ENCODE peak calls at places on chromosomes 13 and 19, in ten cellular contexts. Y, S, F, B, A, E, P, K, Q and M are unnamed samples.

GRCh38 chr13:63288576-63288975 is 1872.9 kb upstream of the PCDH20 start:
- DNase-seq in E (no peak), Y (no peak), A (no peak), Q (peak), S (no peak), K (no peak), P (peak), B (no peak), F (no peak), M (no peak)

GRCh38 chr13:113668491-113668971 is 1.5 kb downstream of the GRK1 start:
- DNase-seq in Q (no peak), S (no peak), E (no peak), P (no peak), Y (no peak), A (no peak), F (no peak), K (no peak), B (peak), M (no peak)

GRCh38 chr19:28424041-28424440 is 788.9 kb downstream of the UQCRFS1 start:
- DNase-seq in K (no peak), B (no peak), Y (no peak), E (no peak), Q (no peak), A (no peak), F (no peak), S (no peak), P (peak), M (no peak)

GRCh38 chr13:45527699-45528462 is 63.1 kb downstream of the COG3 start:
- DNase-seq in B (no peak), Y (no peak), E (no peak), A (no peak), F (no peak), P (no peak), Q (peak), K (no peak), S (no peak), M (no peak)

GRCh38 chr13:113638173-113638746 is 19.7 kb downstream of the ATP4B start:
- DNase-seq in S (no peak), Y (no peak), K (no peak), Q (no peak), B (peak), E (no peak), F (no peak), A (no peak), P (no peak), M (no peak)

GRCh38 chr19:4369109-4369887 is 25.9 kb downstream of the MPND start:
- DNase-seq in P (peak), E (no peak), Y (no peak), F (peak), B (peak), S (peak), Q (peak), A (peak), K (no peak), M (no peak)

GRCh38 chr19:48668761-48669160 is 4.1 kb downstream of the NTN5 start:
- DNase-seq in F (no peak), B (no peak), Q (no peak), P (no peak), E (no peak), K (no peak), Y (no peak), S (no peak), A (no peak), M (no peak)

GRCh38 chr13:83906240-83906820 is 24.1 kb upstream of the SLITRK1 start:
- DNase-seq in A (no peak), Q (no peak), Y (no peak), E (no peak), S (no peak), B (no peak), F (no peak), K (no peak), P (no peak), M (no peak)

GRCh38 chr13:99176309-99177276 is 24.1 kb upstream of the UBAC2 start:
- DNase-seq in S (peak), K (peak), Y (peak), A (peak), E (peak), F (peak), Q (peak), B (peak), P (peak), M (peak)

GRCh38 chr19:42111811-42112210 is 20.4 kb downstream of the POU2F2 start:
- DNase-seq in F (no peak), P (peak), Y (no peak), K (no peak), E (no peak), Q (no peak), B (no peak), S (no peak), A (no peak), M (no peak)

GRCh38 chr19:53007200-53008054 is 6.3 kb upstream of the ERVV-1 start:
- DNase-seq in E (no peak), S (no peak), Q (no peak), K (no peak), Y (no peak), B (no peak), F (no peak), P (no peak), A (no peak), M (no peak)

GRCh38 chr19:49741210-49741844 is 21.8 kb downstream of the TSKS start:
- DNase-seq in E (no peak), Q (peak), B (no peak), F (no peak), P (no peak), S (no peak), Y (no peak), A (no peak), K (no peak), M (no peak)

GRCh38 chr13:24357756-24358155 is 48.4 kb downstream of the C1QTNF9 start:
- DNase-seq in S (no peak), B (no peak), Q (no peak), E (no peak), P (no peak), F (no peak), A (no peak), K (no peak), Y (no peak), M (no peak)

GRCh38 chr19:54172764-54173699 is at the start of gene TMC4:
- DNase-seq in A (no peak), Y (peak), Q (no peak), F (peak), K (no peak), E (no peak), B (no peak), S (peak), P (peak), M (no peak)

GRCh38 chr19:31718041-31718440 is 368.8 kb upstream of the TSHZ3 start:
- DNase-seq in E (no peak), Y (no peak), K (no peak), F (no peak), B (no peak), Q (no peak), S (no peak), P (peak), A (no peak), M (no peak)

GRCh38 chr19:11437955-11438354 is 2.5 kb downstream of the PRKCSH start:
- DNase-seq in Y (no peak), P (no peak), S (no peak), Q (no peak), A (no peak), E (no peak), K (no peak), F (no peak), B (no peak), M (no peak)

GRCh38 chr19:47540748-47541147 is 25.9 kb upstream of the NAPA start:
- DNase-seq in A (no peak), K (no peak), Y (no peak), S (no peak), P (peak), F (no peak), E (no peak), Q (peak), B (no peak), M (no peak)

GRCh38 chr13:81596224-81596753 is 1255.4 kb upstream of the SPRY2 start:
- DNase-seq in E (no peak), A (no peak), F (no peak), Q (no peak), S (no peak), B (no peak), Y (no peak), K (no peak), P (no peak), M (no peak)

GRCh38 chr13:110343241-110343865 is 36.3 kb downstream of the COL4A2 start:
- DNase-seq in B (peak), P (no peak), E (no peak), Q (no peak), F (no peak), K (no peak), S (no peak), A (no peak), Y (no peak), M (no peak)

GRCh38 chr19:16608290-16608704 is 19.7 kb downstream of the MED26 start:
- DNase-seq in E (no peak), P (peak), K (no peak), F (no peak), Y (no peak), A (no peak), B (no peak), S (no peak), Q (peak), M (no peak)

GRCh38 chr19:1066748-1067340 is at the start of gene ARHGAP45:
- DNase-seq in A (peak), Q (no peak), Y (no peak), K (peak), E (no peak), S (no peak), F (no peak), P (no peak), B (peak), M (no peak)

GRCh38 chr13:43573361-43573740 is 213.4 kb downstream of the ENOX1 start:
- DNase-seq in Q (peak), E (no peak), K (no peak), S (no peak), Y (peak), F (no peak), B (no peak), P (no peak), A (no peak), M (no peak)

GRCh38 chr13:94181461-94182107 is 297.9 kb downstream of the DCT start:
- DNase-seq in K (no peak), Y (no peak), S (no peak), Q (no peak), P (no peak), B (no peak), F (no peak), E (no peak), A (no peak), M (no peak)

GRCh38 chr13:20721454-20722357 is 18.2 kb downstream of the IL17D start:
- DNase-seq in K (no peak), B (peak), E (no peak), S (peak), F (no peak), Y (peak), Q (peak), A (no peak), P (peak), M (no peak)

GRCh38 chr19:34226036-34226435 is 28.3 kb upstream of the GARRE1 start:
- DNase-seq in F (no peak), A (peak), Q (no peak), P (no peak), B (no peak), E (no peak), S (no peak), Y (no peak), K (no peak), M (no peak)